ENCODE peak calls at places on chromosomes 6 and 20, in ten cellular contexts. S is A549, Q is heart left ventricle, E is IMR-90, U is HepG2, I is sigmoid colon, Y is body of pancreas, F is uterus, O is adrenal gland, B is GM12878. C is an unnamed sample.

GRCh38 chr6:148364056-148364844 is 21.6 kb downstream of the SASH1 start:
- DNase-seq in S (no peak), Q (no peak), E (peak; percentile 76), U (no peak), I (no peak), Y (no peak), F (no peak), O (no peak), B (no peak), C (no peak)

GRCh38 chr6:151269318-151269995 is 29.7 kb downstream of the AKAP12 start:
- DNase-seq in S (peak; percentile 37), Q (no peak), E (peak; percentile 50), U (no peak), I (no peak), Y (no peak), F (no peak), O (no peak), B (no peak), C (no peak)

GRCh38 chr6:100185615-100186014 is 191.6 kb upstream of the MCHR2 start:
- DNase-seq in S (no peak), Q (no peak), E (no peak), U (no peak), I (no peak), Y (no peak), F (no peak), O (no peak), B (no peak), C (no peak)

GRCh38 chr6:158109744-158110143 is 58.3 kb downstream of the SERAC1 start:
- DNase-seq in S (no peak), Q (no peak), E (peak; percentile 18), U (no peak), I (no peak), Y (no peak), F (no peak), O (no peak), B (no peak), C (no peak)

GRCh38 chr20:37222086-37222485 is 39.5 kb downstream of the GHRH start:
- DNase-seq in S (no peak), Q (no peak), E (no peak), U (no peak), I (no peak), Y (no peak), F (no peak), O (no peak), B (no peak), C (no peak)

GRCh38 chr6:170360476-170360875 is 53.9 kb downstream of the FAM120B start:
- DNase-seq in S (no peak), Q (no peak), E (peak; percentile 25), U (no peak), I (no peak), Y (no peak), F (no peak), O (peak; percentile 71), B (no peak), C (no peak)

GRCh38 chr6:52317841-52318581 is 33.5 kb upstream of the MCM3 start:
- DNase-seq in S (peak; percentile 12), Q (no peak), E (peak; percentile 61), U (peak; percentile 63), I (no peak), Y (no peak), F (no peak), O (no peak), B (peak; percentile 62), C (no peak)

GRCh38 chr6:33217246-33217645 is 8.9 kb downstream of the RING1 start:
- DNase-seq in S (no peak), Q (no peak), E (no peak), U (no peak), I (peak; percentile 17), Y (no peak), F (no peak), O (no peak), B (no peak), C (no peak)

GRCh38 chr6:2127484-2127911 is 117.9 kb downstream of the GMDS start:
- DNase-seq in S (no peak), Q (peak; percentile 51), E (no peak), U (no peak), I (peak; percentile 66), Y (no peak), F (peak; percentile 33), O (peak; percentile 49), B (peak; percentile 5), C (peak; percentile 26)

GRCh38 chr6:8102122-8102958 is at the start of gene EEF1E1:
- DNase-seq in S (peak; percentile 94), Q (peak; percentile 94), E (peak; percentile 94), U (peak; percentile 97), I (peak; percentile 95), Y (peak; percentile 97), F (peak; percentile 92), O (peak; percentile 95), B (peak; percentile 77), C (peak; percentile 94)
- TF ChIP-seq POLR2A in S (peak; percentile 60), Q (no peak), E (peak; percentile 81), U (peak; percentile 81), I (peak; percentile 14), Y (peak; percentile 71), F (no peak), O (peak; percentile 52), B (peak; percentile 86), C (peak; percentile 37)

GRCh38 chr6:47309326-47310130 is at the start of gene TNFRSF21:
- DNase-seq in S (peak; percentile 88), Q (peak; percentile 92), E (peak; percentile 82), U (peak; percentile 92), I (peak; percentile 96), Y (peak; percentile 94), F (peak; percentile 87), O (peak; percentile 91), B (peak; percentile 32), C (peak; percentile 83)
- TF ChIP-seq POLR2A in S (peak; percentile 87), Q (no peak), E (peak; percentile 31), U (peak; percentile 95), I (peak; percentile 48), Y (peak; percentile 93), F (peak; percentile 52), O (peak; percentile 67), B (no peak), C (no peak)

GRCh38 chr20:25310268-25310920 is 62.5 kb downstream of the PYGB start:
- DNase-seq in S (peak; percentile 95), Q (no peak), E (peak; percentile 96), U (peak; percentile 99), I (peak; percentile 85), Y (no peak), F (peak; percentile 54), O (peak; percentile 86), B (peak; percentile 67), C (peak; percentile 39)
- TF ChIP-seq POLR2A in S (no peak), Q (no peak), E (peak; percentile 76), U (no peak), I (no peak), Y (peak; percentile 44), F (no peak), O (peak; percentile 76), B (peak; percentile 40), C (no peak)

DNA sequence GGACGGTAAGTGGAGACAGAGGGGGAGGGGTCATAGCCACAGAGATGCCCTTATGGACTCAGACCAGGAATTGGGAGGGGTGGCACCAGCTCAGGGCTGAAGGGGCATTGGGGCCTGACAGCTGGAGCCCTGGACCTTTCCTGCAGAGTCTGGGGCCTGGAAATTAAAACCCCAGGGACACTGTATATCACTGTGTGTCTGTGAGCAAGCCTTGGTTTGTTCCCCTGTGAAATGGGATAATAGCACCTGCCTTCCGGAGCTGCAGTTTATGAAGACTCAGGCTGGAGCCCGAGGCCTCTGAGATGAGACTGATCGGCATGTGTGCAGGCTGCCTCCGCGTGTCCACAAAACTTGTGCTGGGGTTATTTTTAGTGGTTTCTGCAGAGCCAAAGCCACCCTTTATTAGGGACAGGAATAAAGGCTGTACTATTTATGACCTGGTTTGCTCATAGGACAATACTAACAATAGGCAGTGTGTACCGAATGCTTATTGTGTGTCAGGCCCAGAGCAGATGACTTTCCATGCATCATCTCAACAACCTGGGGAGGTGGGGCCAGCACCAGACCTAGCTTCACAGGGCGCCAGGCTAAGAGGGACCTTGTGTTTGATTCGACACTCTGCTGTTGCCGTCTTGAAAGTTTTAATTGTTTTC is 22.6 kb downstream of the MYH7B start:
- DNase-seq in S (no peak), Q (no peak), E (no peak), U (no peak), I (no peak), Y (no peak), F (no peak), O (no peak), B (no peak), C (no peak)
- TF ChIP-seq POLR2A in S (no peak), Q (no peak), E (no peak), U (no peak), I (no peak), Y (no peak), F (no peak), O (no peak), B (no peak), C (no peak)

DNA sequence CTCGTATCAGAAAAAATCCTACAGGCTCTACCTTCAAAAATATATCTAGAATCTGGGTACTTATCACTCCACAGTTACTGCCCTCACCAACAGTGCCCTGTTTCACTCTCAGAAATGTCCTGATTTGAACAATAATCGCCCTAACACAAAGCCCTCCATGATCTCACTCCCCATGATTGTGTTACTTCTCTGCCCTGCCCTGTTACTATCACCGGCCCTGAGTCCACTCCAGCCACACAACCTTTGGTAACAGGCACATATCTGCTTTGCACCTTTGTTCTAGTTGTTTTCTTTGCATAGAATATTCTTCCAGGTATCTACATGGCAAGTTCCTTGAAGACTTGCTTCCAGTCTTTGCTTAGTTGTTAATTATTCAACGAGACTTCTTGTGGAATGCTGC is 142.0 kb downstream of the ARHGAP18 start:
- DNase-seq in S (no peak), Q (no peak), E (no peak), U (no peak), I (no peak), Y (no peak), F (no peak), O (no peak), B (no peak), C (no peak)
- TF ChIP-seq POLR2A in S (no peak), Q (no peak), E (no peak), U (no peak), I (no peak), Y (no peak), F (no peak), O (no peak), B (no peak), C (no peak)

GRCh38 chr6:27474672-27475071 is 1.8 kb upstream of the ZNF184 start:
- DNase-seq in S (no peak), Q (no peak), E (no peak), U (no peak), I (no peak), Y (no peak), F (no peak), O (no peak), B (no peak), C (no peak)

GRCh38 chr6:27472182-27472616 is 706 bp downstream of the ZNF184 start:
- DNase-seq in S (peak; percentile 82), Q (peak; percentile 26), E (peak; percentile 87), U (peak; percentile 62), I (peak; percentile 83), Y (peak; percentile 58), F (peak; percentile 53), O (peak; percentile 58), B (peak; percentile 62), C (peak; percentile 65)

GRCh38 chr6:27474172-27474465 is 1.2 kb upstream of the ZNF184 start:
- DNase-seq in S (no peak), Q (no peak), E (no peak), U (no peak), I (no peak), Y (no peak), F (no peak), O (peak; percentile 29), B (no peak), C (no peak)

GRCh38 chr6:27471365-27472115 is 1.4 kb downstream of the ZNF184 start:
- DNase-seq in S (no peak), Q (no peak), E (no peak), U (no peak), I (no peak), Y (no peak), F (no peak), O (no peak), B (no peak), C (no peak)

GRCh38 chr6:27472617-27473400 is at the start of gene ZNF184:
- DNase-seq in S (peak; percentile 98), Q (peak; percentile 96), E (peak; percentile 98), U (peak; percentile 99), I (peak; percentile 98), Y (peak; percentile 97), F (peak; percentile 95), O (peak; percentile 96), B (peak; percentile 89), C (peak; percentile 93)
- TF ChIP-seq POLR2A in S (peak; percentile 58), Q (no peak), E (peak; percentile 82), U (peak; percentile 85), I (peak; percentile 75), Y (peak; percentile 87), F (peak; percentile 69), O (peak; percentile 88), B (peak; percentile 79), C (peak; percentile 68)

C was measured in ovary.